ENCODE peak calls at places on chromosomes 2 and 18, in seven cellular contexts. X is IMR-90; B is mesothelial cell of epicardium; A is foreskin keratinocyte; S is NCI-H1105; J is cardiac muscle cell; Y is activated CD4-positive, alpha-beta T cell treated with anti-CD3 and anti-CD28 coated beads, Interleukin-2, amount 50 U/mL, for 1 hour. N is an unnamed sample.

GRCh38 chr18:45850021-45850420 is 24.5 kb downstream of the SIGLEC15 start:
- DNase-seq in B (no peak), A (no peak), Y (no peak), S (no peak), J (no peak), X (no peak), N (no peak)

GRCh38 chr2:29879456-29879855 is 41.9 kb downstream of the ALK start:
- DNase-seq in Y (no peak), B (no peak), A (no peak), S (no peak), X (no peak), J (no peak), N (no peak)

GRCh38 chr2:142153601-142154000 is 22.8 kb upstream of the LRP1B start:
- DNase-seq in Y (no peak), J (no peak), A (no peak), X (no peak), S (no peak), B (no peak), N (no peak)

GRCh38 chr2:57656198-57656597 is 390.4 kb upstream of the VRK2 start:
- DNase-seq in X (no peak), J (no peak), S (no peak), A (no peak), Y (no peak), B (no peak), N (no peak)

GRCh38 chr18:23824235-23824634 is 135.0 kb downstream of the LAMA3 start:
- DNase-seq in X (peak; percentile 16), A (no peak), S (no peak), J (no peak), B (no peak), Y (no peak), N (no peak)

GRCh38 chr18:73681398-73681797 is 466.2 kb downstream of the FBXO15 start:
- DNase-seq in A (no peak), B (no peak), Y (no peak), S (no peak), J (no peak), X (no peak), N (no peak)

GRCh38 chr2:214731008-214731407 is 78.5 kb downstream of the BARD1 start:
- DNase-seq in J (no peak), Y (no peak), X (no peak), A (no peak), B (no peak), S (peak; percentile 2), N (no peak)

GRCh38 chr2:22458439-22458838 is 926.5 kb upstream of the KLHL29 start:
- DNase-seq in B (no peak), Y (no peak), A (no peak), J (no peak), X (no peak), S (no peak), N (no peak)

GRCh38 chr2:66948234-66948633 is 448.9 kb upstream of the ETAA1 start:
- DNase-seq in J (no peak), B (no peak), A (no peak), Y (no peak), S (no peak), X (no peak), N (peak; percentile 15)

GRCh38 chr2:181948227-181948626 is 37.4 kb upstream of the PPP1R1C start:
- DNase-seq in A (peak; percentile 55), X (no peak), B (no peak), J (no peak), S (no peak), Y (no peak), N (no peak)

N was measured in midbrain.